ENCODE peak calls at places on chromosomes 7 and 10, in eight cellular contexts. M, I, V, C, F, G, Y and S are unnamed samples.

GRCh38 chr10:16182688-16183087 is 254.1 kb upstream of the PTER start:
- DNase-seq in M (no peak), I (no peak), V (no peak), C (no peak), F (no peak), G (no peak), Y (no peak), S (no peak)

GRCh38 chr10:125159486-125159931 is 854 bp downstream of the CTBP2 start:
- DNase-seq in M (no peak), I (no peak), V (peak; percentile 36), C (no peak), F (no peak), G (no peak), Y (no peak), S (no peak)

GRCh38 chr7:26153246-26153822 is 1.3 kb downstream of the NFE2L3 start:
- DNase-seq in M (no peak), I (peak; percentile 52), V (no peak), C (no peak), F (no peak), G (no peak), Y (no peak), S (no peak)

GRCh38 chr7:12403287-12404181 is at the start of gene VWDE:
- DNase-seq in M (peak; percentile 28), I (peak; percentile 21), V (peak; percentile 36), C (no peak), F (peak; percentile 87), G (peak; percentile 64), Y (peak; percentile 24), S (peak; percentile 19)

GRCh38 chr7:130918129-130919052 is 184.4 kb upstream of the KLF14 start:
- DNase-seq in M (no peak), I (no peak), V (peak; percentile 58), C (no peak), F (no peak), G (no peak), Y (no peak), S (peak; percentile 87)

GRCh38 chr10:126255313-126255712 is 133.0 kb downstream of the ADAM12 start:
- DNase-seq in M (no peak), I (no peak), V (no peak), C (no peak), F (no peak), G (no peak), Y (no peak), S (no peak)

GRCh38 chr7:19114591-19114855 is 2.9 kb downstream of the TWIST1 start:
- DNase-seq in M (no peak), I (no peak), V (peak; percentile 56), C (no peak), F (no peak), G (no peak), Y (no peak), S (no peak)

GRCh38 chr7:42445691-42446090 is 208.7 kb upstream of the GLI3 start:
- DNase-seq in M (no peak), I (no peak), V (peak; percentile 29), C (no peak), F (no peak), G (no peak), Y (no peak), S (no peak)

GRCh38 chr10:31421322-31421721 is 102.3 kb downstream of the ZEB1 start:
- DNase-seq in M (no peak), I (no peak), V (no peak), C (no peak), F (no peak), G (no peak), Y (no peak), S (no peak)

GRCh38 chr7:155482511-155483183 is 24.7 kb downstream of the EN2 start:
- DNase-seq in M (no peak), I (no peak), V (no peak), C (no peak), F (no peak), G (no peak), Y (no peak), S (no peak)

GRCh38 chr10:17607603-17608332 is 9.4 kb downstream of the HACD1 start:
- DNase-seq in M (peak; percentile 28), I (peak; percentile 7), V (peak; percentile 57), C (peak; percentile 67), F (no peak), G (no peak), Y (peak; percentile 26), S (no peak)

GRCh38 chr10:27861781-27862180 is 116.2 kb upstream of the MKX start:
- DNase-seq in M (no peak), I (no peak), V (no peak), C (no peak), F (no peak), G (no peak), Y (no peak), S (no peak)

GRCh38 chr7:117143580-117143979 is 179.3 kb downstream of the WNT2 start:
- DNase-seq in M (peak; percentile 68), I (no peak), V (peak; percentile 65), C (no peak), F (no peak), G (no peak), Y (no peak), S (no peak)